ENCODE peak calls at places on chromosomes 2 and 18, in four cellular contexts. I is CD4-positive, CD25-positive, alpha-beta regulatory T cell; Z is HAP-1; A is heart left ventricle. J is an unnamed sample.

GRCh38 chr2:102060047-102060446 is 68.3 kb downstream of the IL1R2 start:
- DNase-seq in A (no peak), I (no peak), Z (no peak), J (no peak)

GRCh38 chr2:167294031-167294774 is 405.9 kb downstream of the XIRP2 start:
- DNase-seq in A (no peak), I (no peak), Z (no peak), J (peak; percentile 14)

GRCh38 chr2:202096736-202097135 is 23.7 kb downstream of the KIAA2012 start:
- DNase-seq in A (no peak), I (no peak), Z (no peak), J (no peak)

GRCh38 chr2:52077159-52077558 is 1045.2 kb upstream of the NRXN1 start:
- DNase-seq in A (no peak), I (no peak), Z (peak; percentile 18), J (no peak)

GRCh38 chr18:44968336-44968735 is 287.6 kb downstream of the SETBP1 start:
- DNase-seq in I (no peak), Z (no peak), A (no peak), J (no peak)

GRCh38 chr2:98507940-98508689 is 63.5 kb downstream of the INPP4A start:
- DNase-seq in A (peak; percentile 75), Z (no peak), I (no peak), J (peak; percentile 42)

GRCh38 chr2:184444217-184444616 is 154.1 kb upstream of the ZNF804A start:
- DNase-seq in Z (no peak), A (no peak), I (no peak), J (no peak)

GRCh38 chr18:45589559-45590041 is 25.7 kb upstream of the SLC14A2 start:
- DNase-seq in A (peak; percentile 49), I (no peak), Z (no peak), J (no peak)

GRCh38 chr2:117858336-117858735 is 43.8 kb downstream of the DDX18 start:
- DNase-seq in A (no peak), I (no peak), Z (no peak), J (no peak)

GRCh38 chr18:51135361-51135760 is 62.1 kb downstream of the MEX3C start:
- DNase-seq in Z (no peak), A (no peak), I (no peak), J (no peak)
- H3K4me3 ChIP-seq in Z (no peak overlapping the region), A (no peak overlapping the region), I (no peak overlapping the region), J (no peak overlapping the region)

DNA sequence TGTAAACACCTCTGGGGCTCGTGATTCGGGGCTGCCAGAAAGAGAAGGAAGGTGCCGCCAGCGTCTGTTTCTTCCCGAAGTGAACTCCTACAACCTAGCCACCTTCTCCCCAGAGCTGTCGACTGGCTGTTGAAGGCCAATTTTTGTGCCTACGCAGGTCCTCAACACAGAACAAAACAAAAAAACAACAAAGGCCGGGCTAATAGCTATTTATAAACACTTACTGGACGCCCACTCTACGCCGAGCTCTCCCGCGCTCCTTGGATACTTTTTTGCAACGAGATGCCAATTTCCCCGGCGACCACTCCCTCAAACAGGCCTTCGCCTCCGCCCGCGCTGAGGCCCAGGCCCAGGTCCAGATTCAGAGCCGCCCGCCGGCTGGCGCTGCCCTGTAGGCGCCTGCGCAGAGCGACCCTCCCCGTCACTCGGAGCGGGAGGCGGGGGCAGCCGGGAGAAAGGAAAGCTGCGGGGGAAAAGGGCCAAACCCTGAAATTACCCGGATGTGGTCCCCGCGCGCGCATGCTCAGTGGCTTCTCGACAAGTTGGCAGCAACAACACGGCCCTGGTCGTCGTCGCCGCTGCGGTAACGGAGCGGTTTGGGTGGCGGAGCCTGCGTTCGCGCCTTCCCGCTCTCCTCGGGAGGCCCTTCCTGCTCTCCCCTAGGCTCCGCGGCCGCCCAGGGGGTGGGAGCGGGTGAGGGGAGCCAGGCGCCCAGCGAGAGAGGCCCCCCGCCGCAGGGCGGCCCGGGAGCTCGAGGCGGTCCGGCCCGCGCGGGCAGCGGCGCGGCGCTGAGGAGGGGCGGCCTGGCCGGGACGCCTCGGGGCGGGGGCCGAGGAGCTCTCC is at the start of gene SMAD4:
- DNase-seq in A (peak; percentile 97), I (peak; percentile 95), Z (peak; percentile 89), J (peak; percentile 97)
- H3K4me1 ChIP-seq in A (peaks cover 63% of the 10 kb centered on the region), I (peaks cover 57% of the 10 kb centered on the region), Z (peaks cover 25% of the 10 kb centered on the region), J (peaks cover 2% of the 10 kb centered on the region)

GRCh38 chr2:42725657-42726056 is 38.3 kb downstream of the OXER1 start:
- DNase-seq in A (no peak), I (no peak), Z (no peak), J (no peak)

GRCh38 chr2:42721898-42722297 is 42.0 kb downstream of the OXER1 start:
- DNase-seq in I (no peak), A (no peak), Z (no peak), J (no peak)

GRCh38 chr2:42723465-42723864 is 40.5 kb downstream of the OXER1 start:
- DNase-seq in I (no peak), Z (no peak), A (no peak), J (no peak)

GRCh38 chr2:42722328-42723190 is 41.4 kb downstream of the OXER1 start:
- DNase-seq in A (peak; percentile 39), I (no peak), Z (no peak), J (no peak)

DNA sequence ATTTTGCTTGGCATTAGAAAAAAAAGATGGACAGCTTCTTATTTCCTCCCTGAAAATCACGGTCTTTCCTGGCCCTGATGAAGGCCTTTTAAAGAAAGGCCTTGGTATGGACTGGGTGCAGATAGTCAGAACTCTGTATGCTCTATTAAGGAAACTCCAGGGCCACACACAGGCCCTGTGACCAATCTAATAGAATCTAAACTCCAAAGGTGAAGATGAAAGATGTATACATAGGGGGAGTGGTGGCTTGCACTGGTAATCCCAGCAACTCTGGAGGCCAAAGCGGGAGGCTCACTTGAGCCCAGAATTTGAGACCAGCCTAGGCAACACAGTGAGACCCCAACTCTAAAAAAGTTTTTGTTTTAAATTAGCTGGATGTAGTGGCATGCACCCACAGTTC is 37.3 kb downstream of the OXER1 start:
- DNase-seq in I (no peak), Z (no peak), A (no peak), J (no peak)
- H3K36me3 ChIP-seq in I (peaks cover 4% of the 10 kb centered on the region), Z (no peaks in the 10 kb centered on the region), A (no peaks in the 10 kb centered on the region), J (peaks cover 23% of the 10 kb centered on the region)

DNA sequence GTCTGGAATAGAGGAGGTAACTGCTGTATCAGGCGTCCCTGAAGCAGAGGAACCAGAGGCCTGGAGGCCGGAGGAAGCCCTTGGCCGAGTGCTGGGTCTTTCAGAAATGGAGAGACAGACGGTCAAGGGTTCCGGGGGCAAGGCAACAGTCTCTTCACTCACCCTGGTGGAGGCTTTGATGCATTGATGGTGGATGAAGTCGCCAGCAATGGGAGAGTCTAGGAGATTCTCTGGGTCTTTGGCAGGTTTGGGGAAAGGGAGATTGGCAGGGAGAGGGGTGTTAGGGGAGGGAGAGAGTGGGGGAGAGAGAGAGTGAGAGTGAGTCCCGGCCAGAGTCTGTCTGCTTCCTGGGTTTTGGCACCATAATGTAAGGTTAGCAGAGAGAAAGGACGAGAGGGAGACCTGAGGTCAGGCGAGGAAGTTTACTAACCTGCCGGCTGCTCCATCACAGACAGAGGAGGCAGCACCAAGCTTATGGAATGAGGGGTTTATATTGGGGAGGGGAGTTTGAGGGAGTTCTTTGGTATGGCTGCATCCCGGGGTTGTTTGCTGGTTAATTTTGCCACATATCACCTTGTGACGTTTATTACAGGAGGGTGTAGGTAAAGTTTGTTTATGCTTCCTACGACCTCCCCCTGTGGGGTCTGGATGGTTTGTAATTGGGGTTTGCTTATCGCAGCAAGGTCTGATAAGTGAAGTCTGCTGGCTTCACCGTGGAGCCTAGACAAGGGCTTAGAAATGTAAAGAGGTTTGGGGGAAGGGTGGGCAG is 19.6 kb downstream of the COMMD1 start:
- DNase-seq in I (no peak), A (no peak), Z (no peak), J (no peak)
- H3K4me3 ChIP-seq in I (no peak overlapping the region), A (no peak overlapping the region), Z (no peak overlapping the region), J (no peak overlapping the region)

GRCh38 chr2:65354773-65355172 is 77.6 kb downstream of the SPRED2 start:
- DNase-seq in I (no peak), A (no peak), Z (no peak), J (no peak)
- H3K4me1 ChIP-seq in I (no peaks in the 10 kb centered on the region), A (peaks cover 62% of the 10 kb centered on the region), Z (peaks cover 20% of the 10 kb centered on the region), J (peaks cover 85% of the 10 kb centered on the region)

GRCh38 chr2:43927442-43927841 is 68.3 kb downstream of the LRPPRC start:
- DNase-seq in I (peak; percentile 5), Z (no peak), A (no peak), J (no peak)

GRCh38 chr2:43934567-43934966 is 61.2 kb downstream of the LRPPRC start:
- DNase-seq in I (no peak), A (no peak), Z (no peak), J (no peak)

GRCh38 chr2:43925431-43925830 is 70.4 kb downstream of the LRPPRC start:
- DNase-seq in A (no peak), I (no peak), Z (no peak), J (no peak)

DNA sequence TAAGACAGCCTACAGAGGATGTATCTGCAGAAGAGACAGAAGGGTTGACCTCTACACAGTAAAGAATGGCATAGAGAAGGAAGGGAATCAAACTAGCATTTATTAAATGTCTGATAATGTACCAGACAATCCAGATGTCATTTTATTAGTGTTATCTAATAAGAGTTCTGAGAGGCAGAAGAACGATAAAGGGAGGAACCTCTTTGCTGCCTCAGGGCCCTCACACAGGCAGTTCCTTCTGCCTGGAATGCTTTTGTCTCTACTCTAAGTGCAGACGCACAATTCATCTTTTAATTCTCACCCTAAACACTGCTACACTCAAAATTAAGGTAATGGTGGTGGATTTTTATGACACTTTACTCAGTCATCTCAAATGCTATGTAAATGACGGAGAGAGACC is 64.5 kb downstream of the LRPPRC start:
- DNase-seq in I (no peak), Z (no peak), A (no peak), J (no peak)
- H3K36me3 ChIP-seq in I (peaks cover 24% of the 10 kb centered on the region), Z (peaks cover 74% of the 10 kb centered on the region), A (peaks cover 7% of the 10 kb centered on the region), J (peaks cover 9% of the 10 kb centered on the region)

J was measured in heart right ventricle.